ENCODE peak calls at places on chromosomes 1 and 21, in eight cellular contexts. P, L, Y, G, C, D, J and O are unnamed samples.

GRCh38 chr1:10947691-10948462 is 64.6 kb upstream of the TARDBP start:
- DNase-seq in P (no peak), L (no peak), Y (no peak), G (no peak), C (no peak), D (no peak), J (no peak), O (no peak)

GRCh38 chr1:26832249-26832960 is 5.9 kb downstream of the ZDHHC18 start:
- DNase-seq in P (no peak), L (no peak), Y (no peak), G (no peak), C (no peak), D (no peak), J (no peak), O (no peak)

GRCh38 chr1:227662933-227663332 is 72.2 kb downstream of the JMJD4 start:
- DNase-seq in P (no peak), L (no peak), Y (no peak), G (no peak), C (no peak), D (no peak), J (no peak), O (no peak)

GRCh38 chr1:31591425-31592093 is 15.2 kb downstream of the TINAGL1 start:
- DNase-seq in P (no peak), L (no peak), Y (no peak), G (no peak), C (no peak), D (peak; percentile 91), J (no peak), O (no peak)

GRCh38 chr1:24193046-24193445 is 6.0 kb upstream of the IFNLR1 start:
- DNase-seq in P (peak; percentile 10), L (no peak), Y (peak; percentile 30), G (no peak), C (no peak), D (no peak), J (no peak), O (no peak)

GRCh38 chr1:92980732-92981647 is 19.7 kb upstream of the DIPK1A start:
- DNase-seq in P (no peak), L (no peak), Y (no peak), G (no peak), C (no peak), D (no peak), J (peak; percentile 88), O (peak; percentile 56)

GRCh38 chr21:41369915-41370839 is 8.3 kb downstream of the MX2 start:
- DNase-seq in P (no peak), L (no peak), Y (no peak), G (no peak), C (no peak), D (peak; percentile 58), J (peak; percentile 55), O (no peak)

GRCh38 chr1:204093421-204093717 is 20.5 kb downstream of the SOX13 start:
- DNase-seq in P (no peak), L (no peak), Y (no peak), G (peak; percentile 77), C (no peak), D (no peak), J (no peak), O (no peak)

GRCh38 chr21:33748903-33749302 is 106.6 kb downstream of the ITSN1 start:
- DNase-seq in P (no peak), L (no peak), Y (no peak), G (no peak), C (no peak), D (no peak), J (no peak), O (no peak)

GRCh38 chr1:227823537-227823936 is 8.1 kb downstream of the PRSS38 start:
- DNase-seq in P (no peak), L (no peak), Y (no peak), G (no peak), C (no peak), D (no peak), J (no peak), O (no peak)

GRCh38 chr21:34533938-34534337 is 21.9 kb upstream of the KCNE1 start:
- DNase-seq in P (no peak), L (no peak), Y (no peak), G (no peak), C (no peak), D (no peak), J (no peak), O (no peak)

GRCh38 chr1:15950763-15951295 is 25.1 kb downstream of the ZBTB17 start:
- DNase-seq in P (no peak), L (peak; percentile 76), Y (peak; percentile 88), G (no peak), C (peak; percentile 89), D (peak; percentile 93), J (no peak), O (peak; percentile 56)

GRCh38 chr1:66374561-66375111 is 159.3 kb upstream of the SGIP1 start:
- DNase-seq in P (no peak), L (peak; percentile 61), Y (peak; percentile 73), G (no peak), C (peak; percentile 58), D (no peak), J (no peak), O (no peak)

DNA sequence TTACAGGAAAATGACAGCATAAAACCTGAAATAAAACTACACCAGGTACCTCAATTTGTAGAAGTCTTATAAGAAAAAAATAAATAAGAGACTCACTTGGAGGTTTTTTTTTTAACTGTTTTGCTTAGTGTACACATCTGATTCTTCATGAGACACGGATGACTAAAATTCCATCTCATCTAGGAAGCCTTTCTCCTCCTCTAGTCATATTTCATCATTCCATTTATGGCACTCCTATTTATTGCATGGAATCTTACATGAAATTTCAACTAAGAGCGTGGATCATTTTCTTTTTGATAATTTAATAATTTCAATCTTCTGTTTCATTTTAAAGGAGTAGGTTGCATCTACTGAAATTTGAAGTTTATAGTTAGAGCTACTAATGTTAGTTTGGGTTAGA is 1.6 kb upstream of the PTGS2 start:
- DNase-seq in P (no peak), L (peak; percentile 49), Y (peak; percentile 70), G (no peak), C (no peak), D (no peak), J (no peak), O (no peak)
- H3K27ac ChIP-seq in P (no peak overlapping the region), L (peak overlapping the region; percentile 91), Y (no peak overlapping the region), G (no peak overlapping the region), C (no peak overlapping the region), D (no peak overlapping the region), J (no peak overlapping the region), O (no peak overlapping the region)

GRCh38 chr1:2395245-2395644 is 3.6 kb downstream of the RER1 start:
- DNase-seq in P (no peak), L (no peak), Y (no peak), G (no peak), C (no peak), D (no peak), J (no peak), O (no peak)

GRCh38 chr1:2396476-2396875 is 4.8 kb downstream of the RER1 start:
- DNase-seq in P (no peak), L (no peak), Y (no peak), G (no peak), C (no peak), D (no peak), J (no peak), O (no peak)

GRCh38 chr1:2396059-2396458 is 4.4 kb downstream of the RER1 start:
- DNase-seq in P (no peak), L (no peak), Y (no peak), G (no peak), C (no peak), D (no peak), J (no peak), O (no peak)

GRCh38 chr1:2398871-2399270 is 7.2 kb downstream of the RER1 start:
- DNase-seq in P (no peak), L (no peak), Y (no peak), G (peak; percentile 20), C (no peak), D (no peak), J (no peak), O (no peak)

GRCh38 chr1:2397007-2397679 is 5.5 kb downstream of the RER1 start:
- DNase-seq in P (no peak), L (no peak), Y (no peak), G (no peak), C (no peak), D (no peak), J (no peak), O (no peak)
- H3K36me3 ChIP-seq in P (peaks cover 54% of the 10 kb centered on the region), L (peaks cover 13% of the 10 kb centered on the region), Y (peaks cover 37% of the 10 kb centered on the region), G (peaks cover 29% of the 10 kb centered on the region), C (peaks cover 96% of the 10 kb centered on the region), D (peaks cover 57% of the 10 kb centered on the region), J (peaks cover 72% of the 10 kb centered on the region), O (peaks cover 60% of the 10 kb centered on the region)

GRCh38 chr1:43587001-43587400 is 56.3 kb downstream of the PTPRF start:
- DNase-seq in P (no peak), L (no peak), Y (no peak), G (no peak), C (no peak), D (no peak), J (no peak), O (no peak)

GRCh38 chr1:43586136-43586726 is 55.5 kb downstream of the PTPRF start:
- DNase-seq in P (no peak), L (no peak), Y (no peak), G (no peak), C (no peak), D (no peak), J (no peak), O (no peak)

GRCh38 chr1:43584203-43584602 is 53.5 kb downstream of the PTPRF start:
- DNase-seq in P (no peak), L (no peak), Y (no peak), G (no peak), C (no peak), D (no peak), J (no peak), O (no peak)

GRCh38 chr1:43587594-43587993 is 56.9 kb downstream of the PTPRF start:
- DNase-seq in P (no peak), L (no peak), Y (peak; percentile 21), G (no peak), C (no peak), D (no peak), J (no peak), O (no peak)

GRCh38 chr1:43585596-43585995 is 54.9 kb downstream of the PTPRF start:
- DNase-seq in P (no peak), L (no peak), Y (no peak), G (no peak), C (no peak), D (no peak), J (no peak), O (no peak)
- H3K27ac ChIP-seq in P (no peak overlapping the region), L (no peak overlapping the region), Y (no peak overlapping the region), G (no peak overlapping the region), C (no peak overlapping the region), D (no peak overlapping the region), J (no peak overlapping the region), O (no peak overlapping the region)

GRCh38 chr1:111707906-111708305 is 31.3 kb downstream of the INKA2 start:
- DNase-seq in P (no peak), L (no peak), Y (peak; percentile 9), G (no peak), C (peak; percentile 84), D (no peak), J (no peak), O (no peak)
- H3K36me3 ChIP-seq in P (peaks cover 3% of the 10 kb centered on the region), L (no peaks in the 10 kb centered on the region), Y (peaks cover 19% of the 10 kb centered on the region), G (no peaks in the 10 kb centered on the region), C (peaks cover 18% of the 10 kb centered on the region), D (peaks cover 11% of the 10 kb centered on the region), J (peaks cover 91% of the 10 kb centered on the region), O (peaks cover 60% of the 10 kb centered on the region)